ENCODE peak calls at places on chromosomes 2 and 18, in eight cellular contexts. One of them, this sample, is unnamed.

GRCh38 chr2:203484266-203485112 is 50.6 kb downstream of the RAPH1 start:
- DNase-seq in GM12878: peak
- DNase-seq in NCI-H2029 treated with DMSO at 0.1 percent for 48 hours: no peak
- DNase-seq in kidney: no peak
- DNase-seq in stimulated activated CD4-positive, alpha-beta T cell treated with anti-CD3 and anti-CD28 coated beads, Interleukin-12 subunit alpha, Interleukin-12 subunit beta, amount 100 ng/mL, for 4 hours: peak
- DNase-seq in transverse colon: peak
- DNase-seq in AG08396: no peak
- DNase-seq in NCI-H774: no peak
- DNase-seq in this sample: no peak

GRCh38 chr2:138079976-138080375 is 115.7 kb downstream of the HNMT start:
- DNase-seq in NCI-H2029 treated with DMSO at 0.1 percent for 48 hours: no peak
- DNase-seq in GM12878: no peak
- DNase-seq in AG08396: no peak
- DNase-seq in kidney: no peak
- DNase-seq in transverse colon: no peak
- DNase-seq in NCI-H774: no peak
- DNase-seq in stimulated activated CD4-positive, alpha-beta T cell treated with anti-CD3 and anti-CD28 coated beads, Interleukin-12 subunit alpha, Interleukin-12 subunit beta, amount 100 ng/mL, for 4 hours: no peak
- DNase-seq in this sample: no peak

GRCh38 chr2:111194835-111195621 is 74.3 kb downstream of the BCL2L11 start:
- DNase-seq in NCI-H774: no peak
- DNase-seq in GM12878: peak
- DNase-seq in NCI-H2029 treated with DMSO at 0.1 percent for 48 hours: no peak
- DNase-seq in transverse colon: peak
- DNase-seq in AG08396: no peak
- DNase-seq in kidney: no peak
- DNase-seq in stimulated activated CD4-positive, alpha-beta T cell treated with anti-CD3 and anti-CD28 coated beads, Interleukin-12 subunit alpha, Interleukin-12 subunit beta, amount 100 ng/mL, for 4 hours: no peak
- DNase-seq in this sample: no peak

GRCh38 chr18:13217971-13218375 is 587 bp upstream of the LDLRAD4 start:
- DNase-seq in AG08396: no peak
- DNase-seq in NCI-H2029 treated with DMSO at 0.1 percent for 48 hours: no peak
- DNase-seq in NCI-H774: peak
- DNase-seq in kidney: no peak
- DNase-seq in stimulated activated CD4-positive, alpha-beta T cell treated with anti-CD3 and anti-CD28 coated beads, Interleukin-12 subunit alpha, Interleukin-12 subunit beta, amount 100 ng/mL, for 4 hours: no peak
- DNase-seq in GM12878: no peak
- DNase-seq in transverse colon: peak
- DNase-seq in this sample: peak

GRCh38 chr18:25974630-25975077 is 115.8 kb downstream of the SS18 start:
- DNase-seq in AG08396: no peak
- DNase-seq in NCI-H2029 treated with DMSO at 0.1 percent for 48 hours: no peak
- DNase-seq in transverse colon: no peak
- DNase-seq in NCI-H774: no peak
- DNase-seq in kidney: no peak
- DNase-seq in stimulated activated CD4-positive, alpha-beta T cell treated with anti-CD3 and anti-CD28 coated beads, Interleukin-12 subunit alpha, Interleukin-12 subunit beta, amount 100 ng/mL, for 4 hours: no peak
- DNase-seq in GM12878: no peak
- DNase-seq in this sample: no peak

GRCh38 chr2:199760574-199760973 is 90.4 kb downstream of the FTCDNL1 start:
- DNase-seq in NCI-H774: no peak
- DNase-seq in AG08396: no peak
- DNase-seq in NCI-H2029 treated with DMSO at 0.1 percent for 48 hours: no peak
- DNase-seq in stimulated activated CD4-positive, alpha-beta T cell treated with anti-CD3 and anti-CD28 coated beads, Interleukin-12 subunit alpha, Interleukin-12 subunit beta, amount 100 ng/mL, for 4 hours: no peak
- DNase-seq in transverse colon: no peak
- DNase-seq in GM12878: no peak
- DNase-seq in kidney: no peak
- DNase-seq in this sample: no peak

GRCh38 chr2:32008811-32009478 is 1.9 kb downstream of the MEMO1 start:
- DNase-seq in transverse colon: peak
- DNase-seq in AG08396: peak
- DNase-seq in kidney: no peak
- DNase-seq in NCI-H774: peak
- DNase-seq in NCI-H2029 treated with DMSO at 0.1 percent for 48 hours: no peak
- DNase-seq in stimulated activated CD4-positive, alpha-beta T cell treated with anti-CD3 and anti-CD28 coated beads, Interleukin-12 subunit alpha, Interleukin-12 subunit beta, amount 100 ng/mL, for 4 hours: peak
- DNase-seq in GM12878: no peak
- DNase-seq in this sample: no peak

GRCh38 chr2:35462226-35462983 is 893.2 kb upstream of the CRIM1 start:
- DNase-seq in NCI-H2029 treated with DMSO at 0.1 percent for 48 hours: no peak
- DNase-seq in GM12878: no peak
- DNase-seq in kidney: no peak
- DNase-seq in transverse colon: no peak
- DNase-seq in NCI-H774: no peak
- DNase-seq in AG08396: no peak
- DNase-seq in stimulated activated CD4-positive, alpha-beta T cell treated with anti-CD3 and anti-CD28 coated beads, Interleukin-12 subunit alpha, Interleukin-12 subunit beta, amount 100 ng/mL, for 4 hours: no peak
- DNase-seq in this sample: no peak

GRCh38 chr18:31983020-31983419 is 35.6 kb upstream of the RNF125 start:
- DNase-seq in stimulated activated CD4-positive, alpha-beta T cell treated with anti-CD3 and anti-CD28 coated beads, Interleukin-12 subunit alpha, Interleukin-12 subunit beta, amount 100 ng/mL, for 4 hours: no peak
- DNase-seq in transverse colon: peak
- DNase-seq in NCI-H774: no peak
- DNase-seq in kidney: no peak
- DNase-seq in NCI-H2029 treated with DMSO at 0.1 percent for 48 hours: no peak
- DNase-seq in AG08396: no peak
- DNase-seq in GM12878: no peak
- DNase-seq in this sample: no peak

GRCh38 chr18:13267517-13267916 is 49.0 kb downstream of the LDLRAD4 start:
- DNase-seq in transverse colon: no peak
- DNase-seq in stimulated activated CD4-positive, alpha-beta T cell treated with anti-CD3 and anti-CD28 coated beads, Interleukin-12 subunit alpha, Interleukin-12 subunit beta, amount 100 ng/mL, for 4 hours: no peak
- DNase-seq in kidney: peak
- DNase-seq in NCI-H2029 treated with DMSO at 0.1 percent for 48 hours: no peak
- DNase-seq in NCI-H774: no peak
- DNase-seq in GM12878: no peak
- DNase-seq in AG08396: no peak
- DNase-seq in this sample: no peak

GRCh38 chr2:159968282-159968900 is 94.0 kb downstream of the PLA2R1 start:
- DNase-seq in kidney: no peak
- DNase-seq in transverse colon: peak
- DNase-seq in stimulated activated CD4-positive, alpha-beta T cell treated with anti-CD3 and anti-CD28 coated beads, Interleukin-12 subunit alpha, Interleukin-12 subunit beta, amount 100 ng/mL, for 4 hours: no peak
- DNase-seq in NCI-H774: peak
- DNase-seq in GM12878: no peak
- DNase-seq in AG08396: peak
- DNase-seq in NCI-H2029 treated with DMSO at 0.1 percent for 48 hours: peak
- DNase-seq in this sample: peak

GRCh38 chr18:59149416-59149815 is 9.7 kb downstream of the SEC11C start:
- DNase-seq in GM12878: no peak
- DNase-seq in transverse colon: no peak
- DNase-seq in NCI-H774: no peak
- DNase-seq in kidney: no peak
- DNase-seq in stimulated activated CD4-positive, alpha-beta T cell treated with anti-CD3 and anti-CD28 coated beads, Interleukin-12 subunit alpha, Interleukin-12 subunit beta, amount 100 ng/mL, for 4 hours: no peak
- DNase-seq in NCI-H2029 treated with DMSO at 0.1 percent for 48 hours: no peak
- DNase-seq in AG08396: no peak
- DNase-seq in this sample: no peak

GRCh38 chr2:102301867-102302362 is 9.4 kb upstream of the IL1RL1 start:
- DNase-seq in NCI-H774: no peak
- DNase-seq in NCI-H2029 treated with DMSO at 0.1 percent for 48 hours: no peak
- DNase-seq in transverse colon: peak
- DNase-seq in AG08396: no peak
- DNase-seq in stimulated activated CD4-positive, alpha-beta T cell treated with anti-CD3 and anti-CD28 coated beads, Interleukin-12 subunit alpha, Interleukin-12 subunit beta, amount 100 ng/mL, for 4 hours: peak
- DNase-seq in kidney: no peak
- DNase-seq in GM12878: peak
- DNase-seq in this sample: no peak

GRCh38 chr18:48072428-48073204 is 142.2 kb upstream of the SMAD2 start:
- DNase-seq in GM12878: no peak
- DNase-seq in transverse colon: no peak
- DNase-seq in kidney: no peak
- DNase-seq in AG08396: no peak
- DNase-seq in NCI-H2029 treated with DMSO at 0.1 percent for 48 hours: no peak
- DNase-seq in stimulated activated CD4-positive, alpha-beta T cell treated with anti-CD3 and anti-CD28 coated beads, Interleukin-12 subunit alpha, Interleukin-12 subunit beta, amount 100 ng/mL, for 4 hours: no peak
- DNase-seq in NCI-H774: no peak
- DNase-seq in this sample: no peak